ENCODE peak calls at places on chromosomes 12 and 14, in eight cellular contexts. L, Z, X, I, U, C, P and B are unnamed samples.

GRCh38 chr12:89939468-89940215 is 231.0 kb upstream of the ATP2B1 start:
- DNase-seq in U (no peak), C (no peak), L (no peak), P (no peak), X (no peak), Z (no peak), I (no peak), B (no peak)

GRCh38 chr12:52193991-52194390 is 2.2 kb upstream of the KRT80 start:
- DNase-seq in C (no peak), I (no peak), U (no peak), L (no peak), Z (no peak), P (no peak), X (no peak), B (no peak)

GRCh38 chr12:56922032-56922431 is 12.2 kb downstream of the SDR9C7 start:
- DNase-seq in X (no peak), L (no peak), C (no peak), P (no peak), I (no peak), U (no peak), Z (no peak), B (no peak)

GRCh38 chr14:103118019-103118662 is 5.1 kb upstream of the TNFAIP2 start:
- DNase-seq in P (peak), Z (no peak), X (no peak), I (no peak), L (peak), U (no peak), C (no peak), B (no peak)

GRCh38 chr14:93716002-93716401 is 72.3 kb downstream of the PRIMA1 start:
- DNase-seq in Z (no peak), P (no peak), X (no peak), L (no peak), I (no peak), C (no peak), U (no peak), B (no peak)

GRCh38 chr12:106149096-106149784 is 10.5 kb upstream of the NUAK1 start:
- DNase-seq in Z (no peak), U (peak), L (no peak), P (no peak), C (no peak), X (no peak), I (no peak), B (no peak)

GRCh38 chr12:119713551-119714031 is 45.7 kb downstream of the PRKAB1 start:
- DNase-seq in Z (no peak), I (no peak), X (no peak), C (no peak), P (no peak), L (no peak), U (no peak), B (no peak)

GRCh38 chr12:131457028-131457310 is 253.9 kb upstream of the SFSWAP start:
- DNase-seq in I (no peak), C (no peak), Z (no peak), L (no peak), U (no peak), X (no peak), P (no peak), B (no peak)

GRCh38 chr12:96322720-96323119 is 77.5 kb downstream of the CDK17 start:
- DNase-seq in U (no peak), L (no peak), P (no peak), C (no peak), I (no peak), X (no peak), Z (no peak), B (no peak)

GRCh38 chr12:111756681-111757080 is 10.1 kb upstream of the ALDH2 start:
- DNase-seq in X (no peak), L (no peak), I (no peak), U (no peak), Z (no peak), P (no peak), C (no peak), B (no peak)

GRCh38 chr14:76770521-76771431 is 9.5 kb downstream of the VASH1 start:
- DNase-seq in C (no peak), X (peak), P (no peak), Z (no peak), U (no peak), L (no peak), I (no peak), B (no peak)

GRCh38 chr12:131528144-131528543 is 182.7 kb upstream of the SFSWAP start:
- DNase-seq in I (no peak), Z (no peak), C (no peak), X (no peak), L (no peak), U (no peak), P (no peak), B (no peak)

GRCh38 chr12:132171968-132172521 is 27.8 kb downstream of the NOC4L start:
- DNase-seq in U (no peak), Z (no peak), L (no peak), X (peak), C (no peak), P (peak), I (no peak), B (no peak)

GRCh38 chr14:102363182-102363952 is 626 bp downstream of the TECPR2 start:
- DNase-seq in C (peak), I (peak), U (peak), X (no peak), L (no peak), P (no peak), Z (no peak), B (no peak)

GRCh38 chr14:102610968-102611811 is 18.7 kb downstream of the RCOR1 start:
- DNase-seq in P (no peak), Z (no peak), C (no peak), X (no peak), L (no peak), I (no peak), U (no peak), B (no peak)

GRCh38 chr14:67820428-67820881 is 876 bp downstream of the RAD51B start:
- DNase-seq in L (no peak), C (no peak), P (no peak), U (no peak), I (peak), X (no peak), Z (no peak), B (no peak)

GRCh38 chr12:99024870-99025269 is 379.8 kb downstream of the APAF1 start:
- DNase-seq in I (no peak), Z (no peak), P (no peak), X (no peak), L (no peak), C (no peak), U (no peak), B (no peak)

GRCh38 chr12:45235087-45236025 is 19.5 kb downstream of the ANO6 start:
- DNase-seq in P (peak), U (peak), X (peak), L (peak), Z (no peak), I (no peak), C (no peak), B (no peak)

GRCh38 chr14:23694085-23694975 is 58.2 kb downstream of the DHRS2 start:
- DNase-seq in Z (no peak), I (peak), L (no peak), P (no peak), X (no peak), U (peak), C (no peak), B (no peak)

GRCh38 chr12:12510141-12510540 is 52.5 kb downstream of the DUSP16 start:
- DNase-seq in P (no peak), X (no peak), C (no peak), L (no peak), Z (no peak), I (no peak), U (no peak), B (no peak)

GRCh38 chr12:131896811-131897270 is 2.4 kb downstream of the ULK1 start:
- DNase-seq in I (no peak), C (no peak), P (no peak), U (no peak), X (peak), L (no peak), Z (peak), B (no peak)

GRCh38 chr12:113418213-113418879 is 3.8 kb upstream of the SDSL start:
- DNase-seq in C (no peak), P (no peak), Z (no peak), I (no peak), U (no peak), X (no peak), L (no peak), B (no peak)

GRCh38 chr14:98167253-98167652 is 1104.7 kb downstream of the BCL11B start:
- DNase-seq in I (no peak), X (no peak), C (no peak), Z (no peak), U (no peak), P (no peak), L (no peak), B (no peak)

GRCh38 chr12:59087077-59087673 is 166.9 kb upstream of the LRIG3 start:
- DNase-seq in L (no peak), U (peak), X (no peak), I (no peak), C (no peak), P (no peak), Z (no peak), B (no peak)

GRCh38 chr12:72141381-72141780 is 130.8 kb upstream of the TRHDE start:
- DNase-seq in Z (no peak), P (no peak), U (peak), L (no peak), I (no peak), X (no peak), C (no peak), B (peak)

GRCh38 chr12:28899951-28900350 is 249.1 kb upstream of the FAR2 start:
- DNase-seq in Z (peak), X (no peak), P (no peak), L (no peak), I (peak), U (peak), C (no peak), B (peak)

GRCh38 chr14:23207146-23207540 is 23.7 kb upstream of the SLC7A8 start:
- DNase-seq in Z (no peak), C (no peak), L (no peak), I (no peak), U (no peak), P (no peak), X (no peak), B (no peak)

DNA sequence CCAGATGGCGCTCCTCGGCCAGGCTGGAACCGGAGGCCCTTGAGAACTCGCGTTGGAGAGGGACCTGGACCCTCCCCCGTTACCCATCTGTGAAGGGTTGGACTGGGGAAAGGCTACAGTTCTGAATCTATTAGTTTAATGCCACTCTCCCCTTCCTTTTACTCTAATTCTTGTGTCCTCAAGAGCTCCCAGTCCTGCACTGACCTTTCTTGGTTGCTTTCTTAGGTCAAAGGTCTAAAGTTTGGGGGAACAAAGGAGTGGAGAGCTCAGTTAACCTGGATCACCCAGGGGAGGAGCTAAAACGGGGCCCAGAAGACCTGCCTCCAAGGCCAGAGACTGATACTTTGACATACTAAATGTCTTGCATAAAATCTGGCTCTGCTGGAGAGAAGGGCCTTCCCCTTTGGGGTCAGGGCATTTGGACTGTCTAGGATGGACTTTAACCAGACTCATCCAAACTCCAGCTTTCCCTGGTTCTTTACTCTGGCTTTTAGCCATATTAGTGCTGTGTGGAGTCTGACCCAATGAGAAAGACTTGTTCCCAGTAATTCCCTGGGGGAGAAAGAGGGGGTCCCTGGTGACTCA is 923 bp upstream of the MLF2 start:
- DNase-seq in P (no peak), C (no peak), Z (no peak), I (no peak), X (no peak), L (no peak), U (no peak), B (no peak)
- H3K4me3 ChIP-seq in P (no peak), C (peak), Z (peak), I (no peak), X (no peak), L (no peak), U (no peak), B (peak)

DNA sequence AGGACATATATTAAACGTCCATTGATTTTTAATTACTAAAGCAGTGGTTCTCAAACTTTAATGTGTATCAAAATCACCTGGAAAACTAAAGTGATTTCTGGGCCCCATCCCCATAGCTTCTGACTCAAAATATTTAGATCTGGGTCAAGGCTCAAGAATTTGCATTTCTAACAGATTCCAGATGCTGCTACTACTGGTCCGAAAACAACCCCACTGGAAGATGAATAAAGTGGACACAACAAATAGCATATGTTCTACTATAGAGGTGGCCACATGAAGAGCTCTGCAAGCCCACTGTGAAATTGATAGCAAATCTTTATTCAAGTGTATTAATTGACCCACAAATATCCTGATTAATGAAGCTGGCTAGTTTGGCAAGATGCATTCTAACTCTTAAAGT is 69.4 kb downstream of the SPATA7 start:
- DNase-seq in X (no peak), P (no peak), L (no peak), I (no peak), Z (no peak), C (no peak), U (no peak), B (no peak)
- H3K4me3 ChIP-seq in X (no peak), P (no peak), L (no peak), I (no peak), Z (no peak), C (no peak), U (no peak), B (no peak)

DNA sequence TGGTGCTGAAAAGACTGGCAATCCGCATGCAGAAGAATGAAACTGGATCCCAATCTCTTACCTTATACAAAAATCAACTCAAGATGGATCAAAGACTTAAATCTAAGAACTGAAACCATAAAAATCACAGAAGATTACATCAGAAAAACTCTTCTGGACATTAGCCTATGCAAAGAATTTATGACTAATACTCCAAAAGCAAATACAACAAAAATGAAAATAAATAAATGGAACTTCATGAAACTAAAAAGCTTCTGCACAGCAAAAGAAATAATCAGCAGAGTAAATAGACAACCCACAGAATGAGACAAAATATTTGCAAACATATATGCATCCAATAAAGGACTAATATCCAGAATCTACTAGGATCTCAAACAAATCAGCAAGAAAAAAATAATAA is 14.3 kb upstream of the CLEC1A start:
- DNase-seq in I (peak), U (peak), C (no peak), P (no peak), L (no peak), X (no peak), Z (no peak), B (no peak)
- H3K4me3 ChIP-seq in I (no peak), U (no peak), C (no peak), P (no peak), L (no peak), X (no peak), Z (no peak), B (no peak)

GRCh38 chr12:6206327-6206726 is 6.1 kb downstream of the CD9 start:
- DNase-seq in P (no peak), L (no peak), U (no peak), I (no peak), X (no peak), C (no peak), Z (no peak), B (no peak)
- H3K4me3 ChIP-seq in P (no peak), L (no peak), U (no peak), I (no peak), X (no peak), C (no peak), Z (no peak), B (no peak)

GRCh38 chr12:63154560-63154959 is 3.6 kb upstream of the AVPR1A start:
- DNase-seq in C (no peak), Z (no peak), P (no peak), X (no peak), U (no peak), I (no peak), L (no peak), B (no peak)

GRCh38 chr12:63151898-63152700 is 1.1 kb upstream of the AVPR1A start:
- DNase-seq in C (no peak), Z (no peak), X (no peak), U (peak), L (peak), I (no peak), P (no peak), B (peak)

GRCh38 chr12:63149884-63150254 is 1.1 kb downstream of the AVPR1A start:
- DNase-seq in P (no peak), C (no peak), Z (no peak), U (no peak), X (no peak), I (no peak), L (peak), B (no peak)

GRCh38 chr12:63151061-63151897 is at the start of gene AVPR1A:
- DNase-seq in C (no peak), P (peak), I (no peak), U (peak), L (peak), Z (no peak), X (no peak), B (no peak)

GRCh38 chr12:63150255-63151060 is 543 bp downstream of the AVPR1A start:
- DNase-seq in C (no peak), Z (no peak), I (no peak), X (peak), U (peak), P (peak), L (peak), B (no peak)
- H3K4me3 ChIP-seq in C (no peak), Z (peak), I (peak), X (no peak), U (peak), P (peak), L (peak), B (no peak)

GRCh38 chr12:47757840-47758583 is 668 bp downstream of the RAPGEF3 start:
- DNase-seq in I (no peak), Z (no peak), C (no peak), L (no peak), P (no peak), U (no peak), X (no peak), B (no peak)

GRCh38 chr12:47754126-47754525 is 4.6 kb downstream of the RAPGEF3 start:
- DNase-seq in X (no peak), I (no peak), Z (no peak), U (no peak), P (no peak), L (no peak), C (no peak), B (no peak)

GRCh38 chr12:47757360-47757839 is 1.3 kb downstream of the RAPGEF3 start:
- DNase-seq in I (no peak), Z (no peak), C (no peak), L (no peak), U (no peak), P (no peak), X (no peak), B (no peak)

GRCh38 chr12:47754881-47755280 is 3.8 kb downstream of the RAPGEF3 start:
- DNase-seq in L (no peak), P (peak), C (no peak), X (no peak), U (no peak), Z (no peak), I (no peak), B (no peak)

GRCh38 chr12:47755655-47756562 is 2.8 kb downstream of the RAPGEF3 start:
- DNase-seq in X (no peak), Z (no peak), C (no peak), L (no peak), P (no peak), I (no peak), U (no peak), B (no peak)
- H3K4me3 ChIP-seq in X (no peak), Z (no peak), C (no peak), L (no peak), P (no peak), I (no peak), U (no peak), B (no peak)

GRCh38 chr12:94262228-94263010 is 114.0 kb downstream of the PLXNC1 start:
- DNase-seq in I (peak), U (peak), P (peak), X (no peak), L (peak), C (peak), Z (peak), B (peak)
- H3K4me3 ChIP-seq in I (peak), U (peak), P (peak), X (peak), L (peak), C (peak), Z (peak), B (peak)

DNA sequence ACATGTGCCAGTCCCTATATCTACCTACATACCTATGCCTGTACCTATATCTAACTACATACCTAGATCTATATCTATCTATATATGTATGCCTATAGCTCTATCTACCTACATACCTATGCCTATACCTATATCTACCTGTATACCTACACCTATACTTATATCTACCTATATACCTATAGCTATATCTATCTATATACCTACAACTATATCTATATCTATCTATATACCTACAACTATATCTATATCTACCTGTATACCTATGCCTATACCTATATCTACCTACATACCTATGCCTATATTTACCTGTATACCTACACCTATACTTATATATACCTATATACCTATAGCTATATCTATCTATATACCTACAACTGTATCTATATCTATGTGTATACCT is 56.6 kb downstream of the TBX3 start:
- DNase-seq in Z (no peak), U (no peak), X (no peak), C (no peak), L (no peak), P (no peak), I (no peak), B (no peak)
- H3K4me3 ChIP-seq in Z (no peak), U (no peak), X (no peak), C (no peak), L (no peak), P (no peak), I (no peak), B (no peak)

GRCh38 chr14:69619007-69619406 is 7.6 kb downstream of the SUSD6 start:
- DNase-seq in Z (no peak), U (peak), C (no peak), I (no peak), P (no peak), L (no peak), X (no peak), B (no peak)
- H3K4me3 ChIP-seq in Z (no peak), U (no peak), C (no peak), I (no peak), P (no peak), L (no peak), X (no peak), B (no peak)